ENCODE peak calls at places on chromosome 20, in six cellular contexts. B is HCT116, Y is K562, E is H1, M is GM12878, S is HepG2. L is an unnamed sample.
A peak's percentile ranks its signal among the peaks of the same experiment; 100 is the strongest.

GRCh38 chr20:4809707-4810106 is 88.0 kb downstream of the PRND start:
- DNase-seq in E (no peak), S (no peak), Y (no peak), M (peak; percentile 49), B (no peak), L (no peak)

GRCh38 chr20:46879386-46879785 is 15.3 kb upstream of the EYA2 start:
- DNase-seq in Y (no peak), S (no peak), M (no peak), B (no peak), E (no peak), L (no peak)

GRCh38 chr20:46400253-46400652 is 6.2 kb downstream of the ELMO2 start:
- DNase-seq in B (no peak), S (no peak), M (no peak), Y (no peak), E (no peak), L (no peak)

GRCh38 chr20:2507875-2508630 is 662 bp downstream of the ZNF343 start:
- DNase-seq in E (no peak), M (no peak), B (no peak), S (peak; percentile 24), Y (peak; percentile 18), L (no peak)

GRCh38 chr20:24066075-24066700 is 77.6 kb upstream of the GGTLC1 start:
- DNase-seq in E (no peak), S (no peak), M (no peak), Y (no peak), B (no peak), L (no peak)

GRCh38 chr20:25626779-25627178 is 3.0 kb upstream of the NANP start:
- DNase-seq in M (no peak), E (no peak), S (no peak), Y (no peak), B (no peak), L (no peak)

GRCh38 chr20:40563296-40563950 is 125.6 kb downstream of the MAFB start:
- DNase-seq in B (peak; percentile 60), E (no peak), S (no peak), M (no peak), Y (peak; percentile 74), L (no peak)

GRCh38 chr20:5056801-5057599 is 55.7 kb upstream of the SLC23A2 start:
- DNase-seq in B (peak; percentile 26), E (peak; percentile 69), S (peak; percentile 69), Y (peak; percentile 74), M (peak; percentile 38), L (no peak)

GRCh38 chr20:22905667-22906066 is 129.4 kb upstream of the SSTR4 start:
- DNase-seq in Y (no peak), M (no peak), B (no peak), E (no peak), S (no peak), L (no peak)

GRCh38 chr20:62365814-62366369 is 1.2 kb downstream of the LAMA5 start:
- DNase-seq in M (no peak), E (no peak), S (no peak), Y (peak; percentile 88), B (no peak), L (no peak)

GRCh38 chr20:61807426-61808160 is 258.1 kb downstream of the TAF4 start:
- DNase-seq in B (no peak), S (no peak), Y (no peak), M (no peak), E (no peak), L (no peak)

GRCh38 chr20:50312002-50312681 is 121.5 kb downstream of the CEBPB start:
- DNase-seq in Y (no peak), B (no peak), S (no peak), E (no peak), M (no peak), L (no peak)

GRCh38 chr20:35332540-35333200 is 40.4 kb upstream of the FAM83C start:
- DNase-seq in E (no peak), B (no peak), Y (no peak), S (no peak), M (no peak), L (no peak)

GRCh38 chr20:39039261-39039660 is 77.1 kb downstream of the DHX35 start:
- DNase-seq in Y (no peak), S (no peak), M (no peak), E (no peak), B (no peak), L (no peak)

GRCh38 chr20:40583195-40583594 is 105.8 kb downstream of the MAFB start:
- DNase-seq in S (no peak), B (no peak), M (no peak), Y (no peak), E (no peak), L (no peak)

GRCh38 chr20:17641993-17642392 is 40.0 kb downstream of the RRBP1 start:
- DNase-seq in M (no peak), B (no peak), Y (no peak), E (no peak), S (no peak), L (no peak)
- H3K4me1 ChIP-seq in M (peaks cover 4% of the 10 kb centered on the region), B (no peaks in the 10 kb centered on the region), Y (no peaks in the 10 kb centered on the region), E (peaks cover under 1% of the 10 kb centered on the region), S (peaks cover 15% of the 10 kb centered on the region), L (peaks cover 13% of the 10 kb centered on the region)

DNA sequence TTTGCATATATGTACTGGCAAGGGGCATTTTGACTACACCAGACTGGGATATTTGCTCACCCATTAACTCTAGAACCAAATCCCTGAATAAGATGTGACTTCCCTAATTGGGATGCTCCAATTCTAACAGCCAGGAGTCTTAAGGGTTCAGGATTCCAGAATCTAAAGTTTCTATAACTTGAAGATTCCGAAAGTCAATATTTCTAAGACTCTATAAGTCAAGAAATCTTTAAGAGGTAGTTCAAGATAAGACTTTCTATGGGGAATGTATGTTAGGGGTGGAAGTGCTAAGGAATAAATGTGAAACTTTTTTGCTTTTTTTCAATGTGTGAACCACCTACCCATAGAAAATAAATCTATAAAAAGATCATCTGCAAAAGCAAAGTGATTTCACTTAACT is 42.7 kb upstream of the BLCAP start:
- DNase-seq in B (no peak), Y (no peak), S (no peak), M (no peak), E (no peak), L (no peak)
- TF ChIP-seq YY1 in B (no peak), Y (no peak), S (no peak), M (no peak), E (no peak), L (no peak)

GRCh38 chr20:58327211-58327610 is 17.7 kb downstream of the RAB22A start:
- DNase-seq in Y (peak; percentile 45), B (no peak), E (no peak), S (peak; percentile 29), M (no peak), L (no peak)
- TF ChIP-seq ZNF274 in Y (no peak), B (no peak), E (no peak), S (no peak), M (no peak), L (no peak)

GRCh38 chr20:64065973-64066341 is 3.0 kb downstream of the TCEA2 start:
- DNase-seq in E (no peak), Y (peak; percentile 75), B (peak; percentile 62), S (no peak), M (peak; percentile 79), L (no peak)

GRCh38 chr20:64063389-64064144 is 569 bp downstream of the TCEA2 start:
- DNase-seq in M (no peak), E (no peak), B (no peak), S (no peak), Y (peak; percentile 59), L (no peak)

GRCh38 chr20:64064145-64064698 is 1.2 kb downstream of the TCEA2 start:
- DNase-seq in Y (no peak), E (no peak), M (no peak), B (peak; percentile 22), S (no peak), L (no peak)

GRCh38 chr20:64066984-64067605 is 4.1 kb downstream of the TCEA2 start:
- DNase-seq in M (no peak), Y (no peak), B (no peak), E (no peak), S (no peak), L (no peak)

GRCh38 chr20:64065062-64065972 is 2.3 kb downstream of the TCEA2 start:
- DNase-seq in E (no peak), S (no peak), M (no peak), Y (no peak), B (no peak), L (no peak)
- H3K4me1 ChIP-seq in E (peaks cover 5% of the 10 kb centered on the region), S (peaks cover 56% of the 10 kb centered on the region), M (peaks cover 32% of the 10 kb centered on the region), Y (peaks cover 34% of the 10 kb centered on the region), B (peaks cover 42% of the 10 kb centered on the region), L (peaks cover 41% of the 10 kb centered on the region)

GRCh38 chr20:31701591-31701990 is 21.1 kb downstream of the BCL2L1 start:
- DNase-seq in M (no peak), E (no peak), S (no peak), Y (no peak), B (no peak), L (no peak)

GRCh38 chr20:31698803-31699718 is 23.6 kb downstream of the BCL2L1 start:
- DNase-seq in B (peak; percentile 44), S (peak; percentile 76), Y (peak; percentile 75), M (no peak), E (no peak), L (no peak)

GRCh38 chr20:31699801-31700728 is 22.6 kb downstream of the BCL2L1 start:
- DNase-seq in B (no peak), E (no peak), M (no peak), Y (no peak), S (no peak), L (no peak)

GRCh38 chr20:31698243-31698802 is 24.3 kb downstream of the BCL2L1 start:
- DNase-seq in B (no peak), Y (no peak), E (no peak), M (no peak), S (no peak), L (no peak)

GRCh38 chr20:31700747-31701146 is 21.9 kb downstream of the BCL2L1 start:
- DNase-seq in M (no peak), E (no peak), Y (no peak), B (no peak), S (no peak), L (no peak)
- TF ChIP-seq YY1 in M (no peak), E (no peak), Y (no peak), B (no peak), S (no peak), L (no peak)

GRCh38 chr20:56861590-56861989 is 232.5 kb downstream of the TFAP2C start:
- DNase-seq in M (no peak), Y (no peak), E (no peak), S (no peak), B (no peak), L (no peak)
- TF ChIP-seq ZNF274 in M (no peak), Y (no peak), E (no peak), S (no peak), B (no peak), L (no peak)